ENCODE peak calls at places on chromosome 5, in ten cellular contexts. V, Y, O, Q, C, G, I, L, D and P are unnamed samples.

GRCh38 chr5:1007221-1007680 is 1.4 kb upstream of the NKD2 start:
- DNase-seq in V (no peak), Y (no peak), O (no peak), Q (no peak), C (no peak), G (no peak), I (no peak), L (no peak), D (no peak), P (no peak)

GRCh38 chr5:156824800-156825199 is 25.3 kb upstream of the PPP1R2B start:
- DNase-seq in V (no peak), Y (no peak), O (peak; percentile 27), Q (no peak), C (no peak), G (peak; percentile 30), I (peak; percentile 32), L (peak; percentile 32), D (no peak), P (no peak)

GRCh38 chr5:143495124-143495523 is 91.6 kb upstream of the NR3C1 start:
- DNase-seq in V (no peak), Y (no peak), O (no peak), Q (no peak), C (no peak), G (no peak), I (no peak), L (no peak), D (peak; percentile 64), P (no peak)

GRCh38 chr5:25993701-25994100 is 1044.7 kb downstream of the CDH9 start:
- DNase-seq in V (no peak), Y (no peak), O (no peak), Q (no peak), C (no peak), G (no peak), I (no peak), L (no peak), D (no peak), P (no peak)

GRCh38 chr5:44797723-44798122 is 11.0 kb upstream of the MRPS30 start:
- DNase-seq in V (no peak), Y (no peak), O (no peak), Q (no peak), C (no peak), G (no peak), I (no peak), L (no peak), D (no peak), P (no peak)

GRCh38 chr5:71830626-71831539 is 111.8 kb downstream of the CARTPT start:
- DNase-seq in V (peak; percentile 47), Y (no peak), O (no peak), Q (no peak), C (no peak), G (peak; percentile 59), I (peak; percentile 82), L (peak; percentile 41), D (peak; percentile 70), P (peak; percentile 76)

GRCh38 chr5:32018476-32019436 is 155.4 kb downstream of the GOLPH3 start:
- DNase-seq in V (no peak), Y (no peak), O (no peak), Q (no peak), C (no peak), G (no peak), I (no peak), L (no peak), D (peak; percentile 27), P (no peak)

GRCh38 chr5:126138475-126139005 is 284.7 kb upstream of the GRAMD2B start:
- DNase-seq in V (no peak), Y (no peak), O (no peak), Q (no peak), C (no peak), G (peak; percentile 26), I (peak; percentile 20), L (peak; percentile 1), D (peak; percentile 55), P (no peak)

GRCh38 chr5:171484460-171484899 is 65.0 kb downstream of the FGF18 start:
- DNase-seq in V (peak; percentile 44), Y (peak; percentile 29), O (no peak), Q (peak; percentile 28), C (peak; percentile 26), G (peak; percentile 46), I (peak; percentile 63), L (no peak), D (peak; percentile 11), P (peak; percentile 40)

GRCh38 chr5:142680605-142681259 is 5.2 kb downstream of the FGF1 start:
- DNase-seq in V (peak; percentile 57), Y (no peak), O (no peak), Q (no peak), C (no peak), G (peak; percentile 90), I (peak; percentile 43), L (no peak), D (peak; percentile 52), P (peak; percentile 88)

GRCh38 chr5:18771097-18771610 is 1136.9 kb downstream of the TAF11L14 start:
- DNase-seq in V (no peak), Y (no peak), O (no peak), Q (no peak), C (no peak), G (no peak), I (no peak), L (no peak), D (no peak), P (no peak)

GRCh38 chr5:89282832-89283510 is 400.0 kb upstream of the MEF2C start:
- DNase-seq in V (no peak), Y (no peak), O (no peak), Q (no peak), C (no peak), G (no peak), I (peak; percentile 31), L (no peak), D (peak; percentile 48), P (peak; percentile 91)

GRCh38 chr5:139816566-139816965 is 21.0 kb downstream of the PSD2 start:
- DNase-seq in V (no peak), Y (no peak), O (no peak), Q (no peak), C (no peak), G (no peak), I (no peak), L (no peak), D (no peak), P (no peak)

GRCh38 chr5:127335381-127335780 is 44.8 kb downstream of the MEGF10 start:
- DNase-seq in V (no peak), Y (no peak), O (no peak), Q (no peak), C (no peak), G (no peak), I (no peak), L (no peak), D (peak; percentile 46), P (no peak)

GRCh38 chr5:181231444-181231843 is 8.4 kb downstream of the TRIM41 start:
- DNase-seq in V (no peak), Y (no peak), O (no peak), Q (no peak), C (no peak), G (no peak), I (no peak), L (no peak), D (no peak), P (no peak)

GRCh38 chr5:67416986-67417385 is 220.4 kb upstream of the CD180 start:
- DNase-seq in V (no peak), Y (no peak), O (no peak), Q (no peak), C (no peak), G (no peak), I (no peak), L (no peak), D (no peak), P (no peak)

GRCh38 chr5:78984020-78984610 is 995 bp downstream of the ARSB start:
- DNase-seq in V (no peak), Y (no peak), O (no peak), Q (no peak), C (no peak), G (peak; percentile 45), I (peak; percentile 19), L (no peak), D (no peak), P (peak; percentile 17)

GRCh38 chr5:92899611-92900010 is 681.4 kb downstream of the NR2F1-AS1 start:
- DNase-seq in V (no peak), Y (no peak), O (no peak), Q (no peak), C (no peak), G (no peak), I (no peak), L (no peak), D (peak; percentile 10), P (no peak)